ENCODE peak calls at places on chromosomes 13 and 19, in four cellular contexts. W is SK-N-SH, M is K562, A is GM12878. H is an unnamed sample.

GRCh38 chr19:48064509-48064908 is 20.6 kb upstream of the CABP5 start:
- DNase-seq in W (no peak), M (no peak), A (no peak), H (peak)

GRCh38 chr13:44181938-44182337 is 191.7 kb upstream of the SERP2 start:
- DNase-seq in W (no peak), M (no peak), A (no peak), H (no peak)

GRCh38 chr19:46221981-46222610 is 7.4 kb upstream of the IGFL1 start:
- DNase-seq in W (no peak), M (no peak), A (no peak), H (peak)

GRCh38 chr13:55673910-55674309 is 1466.8 kb upstream of the PRR20A start:
- DNase-seq in W (no peak), M (no peak), A (no peak), H (no peak)

GRCh38 chr19:939922-940321 is 14.1 kb downstream of the ARID3A start:
- DNase-seq in W (no peak), M (no peak), A (no peak), H (no peak)

GRCh38 chr19:12668937-12669271 is 2.3 kb downstream of the WDR83 start:
- DNase-seq in W (peak), M (peak), A (no peak), H (no peak)

GRCh38 chr13:20477394-20477793 is 48.3 kb downstream of the CRYL1 start:
- DNase-seq in W (no peak), M (no peak), A (no peak), H (no peak)

GRCh38 chr13:73913043-73913740 is 221.0 kb downstream of the KLF12 start:
- DNase-seq in W (no peak), M (no peak), A (no peak), H (no peak)

GRCh38 chr13:35978607-35979316 is 152.4 kb downstream of the DCLK1 start:
- DNase-seq in W (peak), M (peak), A (no peak), H (no peak)

GRCh38 chr13:86882835-86883234 is 788.3 kb upstream of the SLITRK5 start:
- DNase-seq in W (no peak), M (peak), A (no peak), H (no peak)

GRCh38 chr19:17327654-17328516 is 6.8 kb downstream of the ANO8 start:
- DNase-seq in W (peak), M (peak), A (no peak), H (peak)

GRCh38 chr19:30288957-30289735 is 83.0 kb upstream of the ZNF536 start:
- DNase-seq in W (no peak), M (no peak), A (no peak), H (no peak)

GRCh38 chr19:8511573-8512101 is 2.3 kb downstream of the ZNF414 start:
- DNase-seq in W (no peak), M (no peak), A (no peak), H (no peak)

GRCh38 chr13:37306778-37307544 is 201.5 kb upstream of the CSNK1A1L start:
- DNase-seq in W (no peak), M (no peak), A (no peak), H (no peak)

GRCh38 chr19:29681422-29682235 is 16.4 kb downstream of the PLEKHF1 start:
- DNase-seq in W (no peak), M (no peak), A (no peak), H (no peak)

GRCh38 chr13:37226966-37227365 is 121.5 kb upstream of the CSNK1A1L start:
- DNase-seq in W (no peak), M (no peak), A (no peak), H (no peak)

GRCh38 chr13:26433776-26434175 is 123.7 kb upstream of the WASF3 start:
- DNase-seq in W (no peak), M (no peak), A (no peak), H (no peak)

GRCh38 chr13:52353116-52353718 is 52.8 kb downstream of the THSD1 start:
- DNase-seq in W (no peak), M (no peak), A (no peak), H (no peak)

GRCh38 chr13:27035892-27036235 is 135.7 kb downstream of the USP12 start:
- DNase-seq in W (no peak), M (peak), A (no peak), H (no peak)

GRCh38 chr19:33133438-33134031 is 1.6 kb downstream of the WDR88 start:
- DNase-seq in W (peak), M (peak), A (no peak), H (no peak)

GRCh38 chr13:113491418-113491883 is 940 bp upstream of the DCUN1D2 start:
- DNase-seq in W (peak), M (peak), A (no peak), H (no peak)

GRCh38 chr13:66723606-66724005 is 506.5 kb downstream of the PCDH9 start:
- DNase-seq in W (no peak), M (no peak), A (no peak), H (no peak)

GRCh38 chr13:105410602-105411001 is 1124.9 kb downstream of the EFNB2 start:
- DNase-seq in W (peak), M (peak), A (no peak), H (peak)

GRCh38 chr19:40279761-40280607 is 5.2 kb downstream of the AKT2 start:
- DNase-seq in W (peak), M (no peak), A (no peak), H (no peak)

GRCh38 chr19:42122691-42123607 is 9.3 kb downstream of the POU2F2 start:
- DNase-seq in W (no peak), M (no peak), A (peak), H (no peak)

GRCh38 chr19:55216461-55217198 is 7.3 kb upstream of the PTPRH start:
- DNase-seq in W (peak), M (peak), A (no peak), H (peak)

GRCh38 chr19:2255982-2256685 is at the start of gene JSRP1:
- DNase-seq in W (peak), M (no peak), A (no peak), H (no peak)
- TF ChIP-seq NRF1 in W (no peak), M (no peak), A (no peak), H (no peak)

DNA sequence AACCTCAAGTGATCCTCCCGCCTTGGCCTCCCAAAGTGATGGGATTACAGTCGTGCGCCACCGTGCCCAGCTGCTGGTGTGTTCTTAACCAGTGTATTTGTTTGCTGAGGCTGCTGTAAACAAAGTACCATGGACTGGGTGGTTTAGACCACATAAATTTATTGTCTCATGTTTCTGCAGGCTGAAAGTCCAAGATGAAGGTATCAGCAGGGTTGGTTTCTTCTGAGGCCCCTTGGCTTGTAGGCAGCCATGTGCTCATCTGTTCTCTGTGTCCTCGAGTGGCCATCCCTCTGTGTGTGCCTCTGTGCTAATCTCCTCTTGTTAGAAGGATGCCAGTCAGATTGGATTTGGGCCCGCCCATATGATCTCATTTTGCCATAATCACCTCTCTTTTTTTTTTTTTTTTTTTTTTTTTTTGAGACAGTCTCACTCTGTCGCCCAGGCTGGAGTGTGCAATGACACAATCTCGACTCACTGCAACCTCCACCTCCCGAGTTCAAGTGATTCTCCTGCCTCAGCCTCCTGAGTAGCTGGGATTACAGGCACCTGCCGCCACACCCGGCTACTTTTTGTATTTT is 31.8 kb downstream of the PEX11G start:
- DNase-seq in W (no peak), M (no peak), A (no peak), H (no peak)
- TF ChIP-seq NRF1 in W (no peak), M (no peak), A (no peak), H (no peak)

DNA sequence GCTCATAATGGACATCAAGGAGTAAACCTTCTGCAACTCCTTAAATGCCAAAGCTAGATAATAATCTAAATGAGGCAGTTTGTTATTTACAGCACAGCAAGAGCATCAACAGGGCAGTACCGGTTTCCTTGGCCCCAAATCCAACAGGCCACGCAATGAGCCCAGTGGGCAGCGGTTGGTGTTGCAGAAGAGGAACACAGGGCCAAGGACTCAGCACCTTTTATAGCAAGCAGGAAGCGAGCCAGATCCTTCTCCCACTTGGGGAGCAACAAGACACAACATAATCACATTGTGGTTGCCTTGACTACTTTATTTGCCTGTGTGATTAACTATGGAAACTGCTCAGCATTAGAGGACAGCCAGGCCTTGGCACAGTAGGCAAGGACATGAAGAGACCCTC is 67.0 kb upstream of the HTR2A start:
- DNase-seq in W (no peak), M (no peak), A (no peak), H (no peak)
- TF ChIP-seq NRF1 in W (no peak), M (no peak), A (no peak), H (no peak)

DNA sequence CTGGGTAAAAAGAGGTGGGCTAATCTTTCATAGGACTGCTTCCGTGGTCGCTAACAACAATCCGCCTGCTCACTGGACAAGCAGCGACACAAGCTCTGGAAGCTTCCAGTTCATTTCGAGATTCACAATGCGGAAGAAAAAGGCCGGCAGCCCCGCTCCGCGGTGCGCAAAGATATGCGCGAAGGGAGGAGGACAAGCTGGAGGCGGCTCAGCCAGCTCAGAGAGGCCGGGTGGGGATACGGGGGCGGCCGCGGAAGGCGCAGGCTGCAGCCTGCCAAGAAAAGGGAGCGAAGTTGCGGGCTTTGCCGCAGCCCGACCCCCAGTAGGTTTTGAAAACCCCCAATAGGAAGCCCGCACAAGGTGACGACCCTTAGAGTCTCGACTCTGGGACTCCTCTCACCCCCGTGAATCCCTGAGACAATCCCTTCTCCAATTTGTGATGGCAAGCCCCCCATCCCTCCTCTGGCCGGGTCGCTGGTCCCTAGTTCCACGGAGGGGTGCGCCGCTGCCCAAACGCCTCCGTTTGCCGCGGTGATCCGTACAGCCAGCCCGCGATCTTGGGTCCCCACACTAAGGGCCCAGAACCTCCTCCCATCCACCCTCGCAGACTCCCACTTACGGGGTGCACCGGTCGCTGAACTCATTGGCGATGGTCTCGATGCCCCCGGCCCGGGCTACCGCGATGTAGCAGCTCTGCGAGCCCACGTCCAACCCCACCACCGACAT is 684 bp downstream of the HSPH1 start:
- DNase-seq in W (peak), M (peak), A (peak), H (peak)
- TF ChIP-seq NRF1 in W (no peak), M (peak), A (peak), H (no peak)

DNA sequence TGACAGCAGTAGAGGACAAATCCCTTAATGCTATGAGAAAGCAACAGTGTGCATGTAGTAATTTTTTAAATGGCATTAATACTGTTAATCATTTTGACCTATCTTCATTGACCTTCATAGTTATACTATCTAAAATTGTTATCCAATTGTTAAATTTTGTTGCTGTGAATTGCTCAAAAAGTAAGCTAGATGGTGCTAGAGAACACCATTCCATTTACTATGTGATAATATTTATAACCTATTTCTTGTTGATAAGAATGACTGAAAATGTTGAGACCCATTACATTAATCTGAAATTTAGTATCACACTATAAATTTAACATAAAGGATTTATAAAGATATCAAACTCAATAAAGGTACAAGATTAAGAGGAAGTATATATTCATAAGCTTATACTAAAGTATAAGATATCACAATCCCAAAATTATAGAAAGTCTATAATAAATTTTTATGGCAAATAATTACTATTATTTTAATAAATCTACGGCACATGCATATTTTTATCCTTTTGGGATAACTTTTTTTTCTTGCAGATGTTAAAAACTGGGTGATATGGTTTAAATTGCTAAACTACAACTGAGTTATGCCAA is 1573.3 kb downstream of the PCDH9 start:
- DNase-seq in W (no peak), M (no peak), A (no peak), H (no peak)
- TF ChIP-seq NRF1 in W (no peak), M (no peak), A (no peak), H (no peak)

H was measured in H1.